ENCODE peak calls at places on chromosomes 7 and 10, in ten cellular contexts. K, Q, J, P, L, Z, D, M, F and N are unnamed samples.

GRCh38 chr7:98930921-98931320 is 52.6 kb downstream of the TRRAP start:
- DNase-seq in L (no peak), P (no peak), K (no peak), M (no peak), Z (peak), D (peak), Q (no peak), J (no peak), F (peak), N (no peak)

GRCh38 chr7:1668486-1668931 is 1.6 kb upstream of the ELFN1 start:
- DNase-seq in P (no peak), K (peak), L (peak), F (no peak), D (no peak), M (no peak), J (no peak), Q (peak), Z (no peak), N (no peak)

GRCh38 chr10:49140306-49141175 is 6.7 kb upstream of the FAM170B start:
- DNase-seq in L (no peak), J (no peak), F (no peak), P (no peak), Z (no peak), M (no peak), K (no peak), Q (no peak), D (no peak), N (no peak)

GRCh38 chr7:133789951-133790350 is 337.2 kb upstream of the LRGUK start:
- DNase-seq in D (no peak), F (no peak), Q (no peak), P (no peak), J (no peak), Z (no peak), L (no peak), K (no peak), M (no peak), N (no peak)

GRCh38 chr7:102452451-102452850 is 12.2 kb downstream of the ALKBH4 start:
- DNase-seq in F (no peak), Z (no peak), Q (no peak), P (no peak), L (no peak), J (no peak), K (no peak), D (no peak), M (no peak), N (no peak)

GRCh38 chr10:32000937-32001336 is 55.3 kb downstream of the KIF5B start:
- DNase-seq in L (peak), Q (no peak), F (peak), Z (no peak), M (no peak), J (no peak), P (no peak), D (no peak), K (no peak), N (no peak)

GRCh38 chr7:135197343-135197742 is 14.0 kb downstream of the WDR91 start:
- DNase-seq in J (no peak), K (no peak), M (no peak), F (no peak), Q (no peak), Z (no peak), D (no peak), P (no peak), L (no peak), N (no peak)

GRCh38 chr7:128919881-128920789 is 9.6 kb upstream of the KCP start:
- DNase-seq in K (no peak), P (no peak), M (no peak), J (no peak), Z (no peak), D (no peak), Q (no peak), L (no peak), F (no peak), N (no peak)

GRCh38 chr10:8061274-8062211 is 7.1 kb downstream of the GATA3 start:
- DNase-seq in P (no peak), Z (no peak), M (no peak), Q (peak), J (no peak), L (peak), D (peak), F (no peak), K (peak), N (no peak)

GRCh38 chr7:130943981-130944380 is 210.0 kb upstream of the KLF14 start:
- DNase-seq in M (no peak), J (no peak), D (no peak), K (no peak), Z (no peak), L (no peak), F (no peak), P (no peak), Q (no peak), N (no peak)